ENCODE peak calls at places on chromosomes 16 and 17, in five cellular contexts. T is CD4-positive, CD25-positive, alpha-beta regulatory T cell; N is nephron progenitor cell; I is NCI-H524; S is activated T-helper 9 cell treated with anti-CD3 and anti-CD28 coated beads, Interleukin-2, amount 50 U/mL, for 16 hours. H is an unnamed sample.

GRCh38 chr16:1773703-1774455 is 945 bp upstream of the MRPS34 start:
- DNase-seq in I (no peak), N (no peak), T (no peak), S (no peak), H (no peak)

GRCh38 chr17:77736721-77737120 is 221.8 kb upstream of the TNRC6C start:
- DNase-seq in S (no peak), N (no peak), I (peak), T (no peak), H (no peak)

GRCh38 chr17:75352079-75352569 is 53.4 kb downstream of the GRB2 start:
- DNase-seq in I (no peak), T (no peak), S (no peak), N (peak), H (no peak)

GRCh38 chr16:12228607-12229499 is 252.3 kb downstream of the SNX29 start:
- DNase-seq in T (no peak), S (no peak), N (peak), I (peak), H (peak)

GRCh38 chr16:4347765-4348509 is 3.2 kb downstream of the PAM16 start:
- DNase-seq in N (no peak), I (no peak), S (no peak), T (no peak), H (no peak)

GRCh38 chr16:86303787-86304685 is 206.3 kb upstream of the FOXF1 start:
- DNase-seq in T (no peak), I (no peak), N (peak), S (no peak), H (no peak)

GRCh38 chr16:47448830-47449575 is 11.9 kb downstream of the ITFG1 start:
- DNase-seq in T (no peak), S (no peak), I (no peak), N (no peak), H (no peak)

GRCh38 chr16:71576971-71577370 is at the start of gene TAT:
- DNase-seq in T (no peak), I (no peak), S (no peak), N (no peak), H (no peak)

GRCh38 chr17:33874617-33875060 is 380.4 kb upstream of the CCL2 start:
- DNase-seq in S (no peak), I (no peak), T (no peak), N (no peak), H (no peak)

GRCh38 chr17:74964246-74964761 is 8.3 kb downstream of the HID1 start:
- DNase-seq in I (no peak), N (no peak), T (no peak), S (no peak), H (no peak)

GRCh38 chr16:82236415-82236814 is 66.4 kb upstream of the MPHOSPH6 start:
- DNase-seq in T (no peak), S (no peak), N (no peak), I (no peak), H (no peak)

GRCh38 chr17:76008630-76009425 is 8.2 kb downstream of the CDK3 start:
- DNase-seq in T (no peak), I (no peak), N (no peak), S (no peak), H (no peak)

GRCh38 chr17:35708951-35709350 is 22.5 kb upstream of the RASL10B start:
- DNase-seq in N (no peak), S (no peak), I (no peak), T (no peak), H (no peak)

GRCh38 chr17:59331929-59332889 is 754 bp downstream of the YPEL2 start:
- DNase-seq in N (peak), S (peak), I (peak), T (peak), H (no peak)

GRCh38 chr16:11748404-11749254 is 6.0 kb upstream of the TXNDC11 start:
- DNase-seq in T (no peak), N (no peak), I (no peak), S (no peak), H (no peak)

GRCh38 chr16:72228014-72228413 is 56.1 kb upstream of the PMFBP1 start:
- DNase-seq in I (no peak), T (no peak), S (no peak), N (no peak), H (no peak)

GRCh38 chr16:53080345-53081031 is 25.7 kb downstream of the CHD9 start:
- DNase-seq in I (no peak), N (no peak), T (no peak), S (no peak), H (no peak)

GRCh38 chr17:7750321-7750821 is 32.8 kb downstream of the DNAH2 start:
- DNase-seq in T (no peak), I (no peak), S (no peak), N (no peak), H (no peak)

GRCh38 chr16:75320435-75320834 is 69.0 kb upstream of the BCAR1 start:
- DNase-seq in T (no peak), S (no peak), N (peak), I (no peak), H (peak)

GRCh38 chr17:28230011-28230410 is 89.0 kb upstream of the TMEM97 start:
- DNase-seq in I (no peak), T (no peak), N (no peak), S (no peak), H (no peak)

H was measured in neural crest cell.